ENCODE peak calls at places on chromosomes 4 and X, in four cellular contexts. F, X, L and G are unnamed samples.

GRCh38 chrX:14903891-14904290 is 30.7 kb downstream of the MOSPD2 start:
- DNase-seq in F (no peak), X (no peak), L (no peak), G (no peak)

GRCh38 chr4:141389649-141390048 is 169.0 kb downstream of the ZNF330 start:
- DNase-seq in F (no peak), X (no peak), L (no peak), G (no peak)

GRCh38 chr4:88138561-88138960 is 19.9 kb downstream of the ABCG2 start:
- DNase-seq in F (no peak), X (no peak), L (no peak), G (no peak)

GRCh38 chr4:89904524-89904923 is 9.9 kb downstream of the MMRN1 start:
- DNase-seq in F (no peak), X (no peak), L (no peak), G (peak; percentile 20)

GRCh38 chrX:117301086-117301485 is 815.5 kb downstream of the KLHL13 start:
- DNase-seq in F (no peak), X (no peak), L (no peak), G (no peak)

GRCh38 chr4:8587469-8588195 is 4.9 kb upstream of the CPZ start:
- DNase-seq in F (peak; percentile 5), X (no peak), L (no peak), G (no peak)

GRCh38 chrX:42664706-42665105 is 113.3 kb downstream of the PPP1R2C start:
- DNase-seq in F (no peak), X (no peak), L (no peak), G (no peak)

GRCh38 chr4:185797018-185797417 is 15.0 kb downstream of the SORBS2 start:
- DNase-seq in F (no peak), X (no peak), L (no peak), G (no peak)

GRCh38 chr4:169267070-169267469 is 3.7 kb downstream of the SH3RF1 start:
- DNase-seq in F (no peak), X (no peak), L (no peak), G (no peak)

GRCh38 chrX:46559062-46559461 is 13.8 kb upstream of the ZNF674 start:
- DNase-seq in F (no peak), X (no peak), L (no peak), G (no peak)

GRCh38 chr4:3477750-3478430 is 14.8 kb downstream of the DOK7 start:
- DNase-seq in F (no peak), X (no peak), L (no peak), G (no peak)

GRCh38 chr4:48970471-48970921 is 15.6 kb upstream of the CWH43 start:
- DNase-seq in F (no peak), X (no peak), L (no peak), G (no peak)

GRCh38 chr4:128424524-128425195 is 137.0 kb upstream of the PGRMC2 start:
- DNase-seq in F (no peak), X (no peak), L (no peak), G (no peak)

GRCh38 chr4:156971168-156971601 is 414 bp downstream of the PDGFC start:
- DNase-seq in F (peak; percentile 41), X (no peak), L (no peak), G (peak; percentile 21)

GRCh38 chr4:26175905-26176304 is 144.9 kb upstream of the RBPJ start:
- DNase-seq in F (no peak), X (no peak), L (no peak), G (no peak)

GRCh38 chr4:39947415-39947814 is 30.3 kb downstream of the PDS5A start:
- DNase-seq in F (no peak), X (no peak), L (no peak), G (no peak)

GRCh38 chr4:153275380-153276276 is 68.9 kb upstream of the MND1 start:
- DNase-seq in F (no peak), X (no peak), L (no peak), G (no peak)

GRCh38 chrX:37825225-37825842 is 22.0 kb downstream of the DYNLT3 start:
- DNase-seq in F (peak; percentile 31), X (peak; percentile 8), L (peak; percentile 25), G (peak; percentile 37)

GRCh38 chr4:71009091-71009490 is 15.6 kb downstream of the DCK start:
- DNase-seq in F (no peak), X (no peak), L (no peak), G (no peak)

GRCh38 chr4:164748375-164748774 is 5.6 kb upstream of the SMIM31 start:
- DNase-seq in F (no peak), X (peak; percentile 3), L (peak; percentile 16), G (no peak)

GRCh38 chr4:74112399-74113090 is 13.6 kb upstream of the CXCL2 start:
- DNase-seq in F (no peak), X (no peak), L (no peak), G (no peak)

GRCh38 chr4:21202959-21203358 is 502.7 kb downstream of the PACRGL start:
- DNase-seq in F (no peak), X (no peak), L (no peak), G (no peak)

GRCh38 chr4:143207555-143207954 is 22.8 kb downstream of the USP38 start:
- DNase-seq in F (no peak), X (peak; percentile 20), L (peak; percentile 15), G (no peak)

GRCh38 chrX:17931855-17932254 is 70.8 kb upstream of the RAI2 start:
- DNase-seq in F (peak; percentile 16), X (no peak), L (no peak), G (no peak)

GRCh38 chr4:79015406-79015805 is 76.2 kb upstream of the PAQR3 start:
- DNase-seq in F (no peak), X (no peak), L (no peak), G (no peak)

GRCh38 chr4:17273047-17273446 is 238.8 kb downstream of the QDPR start:
- DNase-seq in F (no peak), X (no peak), L (no peak), G (no peak)

GRCh38 chr4:121243476-121243875 is 79.4 kb upstream of the TNIP3 start:
- DNase-seq in F (no peak), X (no peak), L (no peak), G (no peak)

GRCh38 chr4:148034821-148035220 is 302.9 kb downstream of the ARHGAP10 start:
- DNase-seq in F (no peak), X (no peak), L (no peak), G (no peak)

DNA sequence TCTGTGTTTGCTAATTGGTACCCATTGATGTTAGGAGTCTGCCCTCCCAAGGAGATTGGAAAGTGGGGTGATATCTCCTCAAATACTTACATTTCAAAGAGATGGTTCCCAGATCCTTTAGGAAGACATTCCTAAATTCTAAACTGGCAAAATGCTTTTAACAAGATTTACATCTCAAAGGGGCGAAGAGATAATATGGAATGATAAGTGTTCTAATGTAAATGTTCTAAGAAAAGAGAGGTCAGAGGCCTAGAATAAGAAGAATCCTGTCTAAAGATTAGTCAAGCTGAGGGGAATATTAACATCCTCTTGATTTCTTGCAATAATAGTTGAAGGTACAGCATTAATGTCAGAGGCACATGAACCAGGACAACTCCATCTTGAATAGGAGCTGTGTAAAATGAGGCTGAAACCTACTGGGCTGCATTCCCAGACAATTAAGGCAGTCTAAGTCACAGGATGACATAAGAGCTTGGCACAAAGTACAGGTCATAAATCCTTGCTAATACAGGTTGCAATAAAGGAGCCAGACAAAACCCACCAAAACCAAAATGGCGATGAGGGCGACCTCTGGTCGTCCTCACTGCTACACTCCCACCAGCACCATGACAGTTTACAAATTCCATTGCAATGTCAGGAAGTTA is 2248.1 kb downstream of the ARAP2 start:
- DNase-seq in F (no peak), X (no peak), L (no peak), G (no peak)
- TF ChIP-seq ELF4 in F (no peak), X (no peak), L (no peak), G (no peak)

GRCh38 chrX:80807606-80808159 is 2.0 kb downstream of the BRWD3 start:
- DNase-seq in F (no peak), X (no peak), L (peak; percentile 7), G (peak; percentile 67)
- TF ChIP-seq ELF4 in F (no peak), X (no peak), L (no peak), G (no peak)

DNA sequence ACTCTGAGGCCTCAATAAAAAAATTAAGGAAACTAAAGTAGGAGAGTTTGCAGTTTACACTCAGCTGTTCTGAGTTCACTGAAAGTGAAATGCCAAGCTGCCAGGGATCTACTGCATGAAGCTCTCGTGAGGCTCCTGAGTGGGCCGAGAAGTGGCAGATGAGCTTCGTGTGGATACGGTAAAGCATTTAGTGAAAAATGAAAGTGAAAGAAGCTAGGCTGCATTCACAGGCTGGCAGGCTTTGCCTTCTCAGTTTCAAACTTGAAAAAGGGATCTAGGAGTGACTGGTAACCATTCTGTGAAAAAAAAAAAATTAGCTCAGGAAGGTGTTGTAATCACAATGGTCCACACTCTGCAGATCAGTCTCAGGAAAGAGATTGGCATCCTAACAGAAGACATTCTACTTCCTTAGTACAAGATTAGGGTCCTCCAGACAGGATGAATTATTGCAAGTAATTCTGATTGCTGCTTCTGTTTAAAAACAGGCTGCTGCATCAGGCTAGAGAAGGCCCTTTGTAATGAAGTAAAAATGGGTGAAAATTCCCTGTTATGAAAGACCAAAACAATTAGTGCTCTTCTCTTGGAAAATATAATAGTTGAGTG is 679.9 kb downstream of the RPA4 start:
- DNase-seq in F (no peak), X (peak; percentile 9), L (no peak), G (no peak)
- TF ChIP-seq ELF4 in F (no peak), X (no peak), L (no peak), G (no peak)

GRCh38 chr4:53703267-53703655 is 112.0 kb upstream of the LNX1 start:
- DNase-seq in F (no peak), X (no peak), L (no peak), G (no peak)

GRCh38 chr4:53705972-53706371 is 114.7 kb upstream of the LNX1 start:
- DNase-seq in F (no peak), X (no peak), L (no peak), G (no peak)

GRCh38 chr4:53705151-53705764 is 114.0 kb upstream of the LNX1 start:
- DNase-seq in F (no peak), X (no peak), L (no peak), G (no peak)

GRCh38 chr4:53704329-53704728 is 113.0 kb upstream of the LNX1 start:
- DNase-seq in F (no peak), X (no peak), L (no peak), G (no peak)

DNA sequence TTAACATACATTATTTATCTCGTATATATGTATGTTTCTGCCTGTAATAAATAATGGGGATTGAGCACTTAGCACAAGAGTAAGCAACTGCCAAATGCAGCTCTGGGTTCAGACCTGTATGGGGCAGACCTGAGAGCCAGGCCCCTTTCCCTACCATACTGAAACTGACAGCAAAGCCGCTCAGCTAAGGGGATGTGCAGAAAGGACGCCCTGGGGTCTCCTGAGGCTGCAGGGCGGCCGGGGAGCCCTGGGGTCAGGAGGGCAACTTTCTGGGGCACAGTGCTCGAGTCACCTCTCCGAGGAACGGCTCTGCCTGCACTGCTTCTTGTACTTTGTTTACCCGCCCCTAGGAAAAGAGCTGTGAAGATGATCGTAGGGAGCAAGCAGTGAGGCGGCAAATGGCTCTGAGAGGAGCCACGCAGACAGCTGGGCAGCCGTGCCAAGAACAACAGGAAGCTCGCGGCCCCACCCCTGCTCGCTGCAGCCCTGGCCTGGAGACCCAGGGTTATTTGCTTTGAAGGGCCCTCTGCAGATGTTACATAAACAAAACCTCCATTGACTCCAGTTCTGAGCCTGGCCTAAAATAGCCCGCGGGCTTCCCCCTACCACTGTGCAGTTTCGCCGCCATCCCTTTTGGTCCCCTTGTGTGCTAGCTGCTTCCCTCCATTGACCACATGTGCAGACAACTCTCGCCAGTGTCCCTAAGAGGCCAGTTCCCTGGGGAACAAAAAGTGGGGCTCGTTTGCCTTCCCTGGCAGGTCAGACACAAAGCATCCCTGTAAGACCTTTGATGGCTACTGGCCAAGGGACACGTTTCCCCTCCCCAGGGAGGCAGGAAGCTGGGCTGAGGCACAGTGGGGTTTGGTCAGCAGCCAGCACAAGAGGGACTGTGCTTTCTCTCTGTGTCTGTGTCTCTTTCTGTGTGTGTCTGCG is 111.3 kb upstream of the LNX1 start:
- DNase-seq in F (peak; percentile 20), X (peak; percentile 63), L (no peak), G (peak; percentile 42)
- TF ChIP-seq ELF4 in F (no peak), X (no peak), L (no peak), G (no peak)